ENCODE peak calls at places on chromosomes 1 and 21, in ten cellular contexts. H, J, D, M, C, Q, T, N, V and S are unnamed samples.

GRCh38 chr1:206728588-206728987 is 42.0 kb upstream of the IL19 start:
- DNase-seq in H (no peak), J (no peak), D (no peak), M (no peak), C (no peak), Q (no peak), T (no peak), N (no peak), V (no peak), S (no peak)

GRCh38 chr1:174800221-174800791 is 199.4 kb upstream of the CACYBP start:
- DNase-seq in H (no peak), J (peak; percentile 28), D (no peak), M (no peak), C (no peak), Q (peak; percentile 35), T (no peak), N (peak; percentile 24), V (no peak), S (no peak)

GRCh38 chr1:169309178-169310166 is 58.1 kb downstream of the NME7 start:
- DNase-seq in H (no peak), J (no peak), D (peak; percentile 45), M (no peak), C (no peak), Q (no peak), T (no peak), N (no peak), V (no peak), S (no peak)

GRCh38 chr1:16011936-16012589 is 5.8 kb downstream of the HSPB7 start:
- DNase-seq in H (peak; percentile 44), J (no peak), D (no peak), M (no peak), C (no peak), Q (no peak), T (no peak), N (no peak), V (no peak), S (no peak)

GRCh38 chr1:245825128-245825901 is 670.5 kb downstream of the KIF26B start:
- DNase-seq in H (no peak), J (no peak), D (peak; percentile 25), M (peak; percentile 48), C (peak; percentile 33), Q (peak; percentile 56), T (no peak), N (no peak), V (peak; percentile 20), S (no peak)

GRCh38 chr1:228109073-228109961 is at the start of gene MRPL55:
- DNase-seq in H (peak; percentile 98), J (peak; percentile 97), D (peak; percentile 97), M (peak; percentile 94), C (peak; percentile 98), Q (peak; percentile 97), T (peak; percentile 99), N (peak; percentile 97), V (peak; percentile 100), S (peak; percentile 99)

GRCh38 chr1:228337711-228338520 is 68.7 kb downstream of the TRIM11 start:
- DNase-seq in H (peak; percentile 36), J (peak; percentile 12), D (no peak), M (no peak), C (peak; percentile 18), Q (no peak), T (no peak), N (no peak), V (no peak), S (peak; percentile 75)

GRCh38 chr1:114113801-114114750 is 39.6 kb downstream of the SYT6 start:
- DNase-seq in H (peak; percentile 24), J (peak; percentile 48), D (peak; percentile 63), M (no peak), C (no peak), Q (no peak), T (peak; percentile 67), N (no peak), V (peak; percentile 90), S (no peak)

GRCh38 chr1:32957017-32957416 is 7.6 kb downstream of the RNF19B start:
- DNase-seq in H (no peak), J (no peak), D (no peak), M (no peak), C (no peak), Q (no peak), T (no peak), N (peak; percentile 51), V (no peak), S (no peak)

GRCh38 chr1:185864889-185865288 is 130.7 kb downstream of the HMCN1 start:
- DNase-seq in H (no peak), J (no peak), D (no peak), M (peak; percentile 74), C (no peak), Q (no peak), T (no peak), N (no peak), V (peak; percentile 70), S (no peak)

GRCh38 chr1:195053478-195053877 is 1554.8 kb downstream of the KCNT2 start:
- DNase-seq in H (no peak), J (no peak), D (no peak), M (peak; percentile 42), C (no peak), Q (no peak), T (no peak), N (no peak), V (no peak), S (no peak)

GRCh38 chr1:228307218-228308023 is 99.2 kb downstream of the TRIM11 start:
- DNase-seq in H (peak; percentile 14), J (no peak), D (no peak), M (no peak), C (no peak), Q (no peak), T (no peak), N (no peak), V (no peak), S (peak; percentile 67)

DNA sequence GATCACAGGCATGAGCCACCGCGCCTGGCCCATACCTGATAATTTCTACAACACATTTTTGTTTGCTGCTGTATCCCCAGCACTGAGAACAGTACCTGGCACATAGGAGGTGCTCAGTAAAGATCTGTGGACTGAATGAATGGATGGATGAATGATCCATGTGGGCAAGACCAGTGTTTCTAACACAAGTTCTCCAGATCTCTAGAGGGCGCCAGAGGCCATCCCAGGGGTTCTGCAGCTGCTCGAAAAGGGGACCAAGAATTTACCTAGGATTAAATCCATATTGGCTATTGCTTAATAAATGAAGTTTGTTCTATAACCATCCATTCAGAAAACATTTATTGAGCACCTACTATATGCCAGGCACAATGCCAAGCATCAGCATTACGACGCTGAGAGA is 167.7 kb downstream of the ACTL8 start:
- DNase-seq in H (no peak), J (peak; percentile 34), D (peak; percentile 59), M (peak; percentile 15), C (peak; percentile 49), Q (peak; percentile 84), T (peak; percentile 5), N (peak; percentile 61), V (peak; percentile 45), S (no peak)
- TF ChIP-seq CTCF in H (no peak), J (no peak), D (peak; percentile 78), M (peak; percentile 50), C (peak; percentile 89), Q (peak; percentile 89), T (peak; percentile 56), N (peak; percentile 85), V (peak; percentile 67), S (peak; percentile 13)

GRCh38 chr21:37658121-37658993 is 257.9 kb downstream of the KCNJ6 start:
- DNase-seq in H (no peak), J (no peak), D (no peak), M (no peak), C (no peak), Q (no peak), T (peak; percentile 29), N (no peak), V (no peak), S (no peak)
- H3K27ac ChIP-seq in H (peak overlapping the region; percentile 50), J (peak overlapping the region; percentile 55), D (no peak overlapping the region), M (no peak overlapping the region), C (no peak overlapping the region), Q (no peak overlapping the region), T (peak overlapping the region; percentile 84), N (no peak overlapping the region), V (no peak overlapping the region), S (no peak overlapping the region)

GRCh38 chr1:115883240-115883639 is 42.3 kb upstream of the NHLH2 start:
- DNase-seq in H (no peak), J (no peak), D (no peak), M (no peak), C (no peak), Q (no peak), T (no peak), N (no peak), V (no peak), S (no peak)

GRCh38 chr1:115877511-115877910 is 36.6 kb upstream of the NHLH2 start:
- DNase-seq in H (no peak), J (no peak), D (peak; percentile 48), M (no peak), C (peak; percentile 55), Q (peak; percentile 50), T (no peak), N (no peak), V (no peak), S (no peak)

GRCh38 chr1:115879977-115880376 is 39.1 kb upstream of the NHLH2 start:
- DNase-seq in H (no peak), J (no peak), D (peak; percentile 43), M (no peak), C (peak; percentile 41), Q (peak; percentile 54), T (no peak), N (no peak), V (no peak), S (no peak)

DNA sequence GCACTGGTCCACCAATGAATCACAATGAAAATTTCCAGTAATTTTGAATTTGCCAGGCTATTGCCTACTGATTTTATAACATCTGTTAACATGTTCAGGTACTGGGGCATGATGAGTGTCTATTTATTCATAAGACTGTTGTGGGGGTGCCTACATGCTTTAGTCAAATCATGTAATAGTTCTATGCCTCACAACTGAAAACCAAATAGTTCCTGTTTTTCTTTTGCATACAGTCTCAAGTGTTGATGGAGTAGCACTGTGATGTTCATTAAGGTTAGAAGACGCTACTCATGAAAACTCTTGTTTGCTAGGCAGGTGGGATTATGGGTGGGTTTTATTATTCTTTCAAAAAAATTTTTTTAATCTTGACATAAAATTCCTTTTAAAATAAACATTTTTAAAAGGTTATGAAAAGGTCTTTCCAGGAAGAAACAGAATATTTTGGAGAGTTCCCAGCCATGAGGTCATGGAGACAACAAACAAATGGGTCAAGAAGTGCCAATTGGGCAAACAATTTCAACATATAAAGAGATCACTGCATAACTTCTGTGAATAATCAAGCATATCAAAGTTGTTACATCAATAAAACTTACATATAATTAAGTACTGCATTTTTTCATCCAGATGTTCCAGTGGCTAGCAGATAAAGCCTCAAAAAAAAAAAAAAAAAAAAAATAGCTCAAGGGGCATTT is 40.2 kb upstream of the NHLH2 start:
- DNase-seq in H (no peak), J (no peak), D (no peak), M (no peak), C (no peak), Q (no peak), T (no peak), N (no peak), V (no peak), S (no peak)
- TF ChIP-seq CTCF in H (no peak), J (no peak), D (no peak), M (no peak), C (no peak), Q (no peak), T (no peak), N (no peak), V (no peak), S (no peak)

DNA sequence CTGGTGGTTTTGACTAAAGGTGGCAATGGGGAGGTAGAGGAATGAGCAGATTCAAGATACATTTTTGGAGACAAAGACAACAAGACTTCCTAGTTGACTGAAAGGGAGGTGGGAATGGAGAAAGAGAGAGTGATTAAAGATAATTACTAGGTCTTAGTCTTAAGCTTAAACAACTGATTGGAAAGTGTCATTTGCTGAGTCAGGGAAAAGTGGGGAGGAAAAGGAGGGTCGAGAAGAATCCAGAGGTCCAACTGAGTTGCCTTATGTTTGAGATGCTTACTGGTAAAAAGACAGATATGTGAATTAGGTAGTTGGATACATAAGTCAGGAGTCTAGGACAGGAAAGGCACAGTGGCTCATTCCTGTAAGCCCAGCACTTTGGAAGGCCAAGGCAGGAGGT is 179.3 kb downstream of the RGS7 start:
- DNase-seq in H (no peak), J (no peak), D (no peak), M (no peak), C (no peak), Q (no peak), T (no peak), N (no peak), V (no peak), S (no peak)
- H3K27ac ChIP-seq in H (no peak overlapping the region), J (no peak overlapping the region), D (no peak overlapping the region), M (no peak overlapping the region), C (no peak overlapping the region), Q (no peak overlapping the region), T (no peak overlapping the region), N (no peak overlapping the region), V (no peak overlapping the region), S (no peak overlapping the region)